ENCODE peak calls at places on chromosomes 1 and 21, in four cellular contexts. H is WTC11, K is AG04449, W is tibial artery. G is an unnamed sample.

GRCh38 chr1:180198186-180198585 is 31.9 kb upstream of the LHX4 start:
- DNase-seq in H (no peak), W (no peak), K (no peak), G (no peak)

GRCh38 chr1:21301794-21302440 is 11.7 kb upstream of the ECE1 start:
- DNase-seq in K (no peak), H (no peak), W (no peak), G (no peak)

GRCh38 chr21:31593161-31593560 is 66.3 kb upstream of the SOD1 start:
- DNase-seq in W (no peak), H (no peak), K (no peak), G (no peak)

GRCh38 chr1:67575861-67576260 is 109.1 kb upstream of the GADD45A start:
- DNase-seq in W (no peak), K (peak), H (no peak), G (no peak)

GRCh38 chr1:206575165-206575893 is 36.9 kb downstream of the EIF2D start:
- DNase-seq in H (no peak), W (peak), K (peak), G (no peak)

GRCh38 chr1:37723390-37724078 is 31.2 kb downstream of the CDCA8 start:
- DNase-seq in H (no peak), K (no peak), W (no peak), G (no peak)

GRCh38 chr1:214568328-214568727 is 16.9 kb upstream of the PTPN14 start:
- DNase-seq in H (no peak), W (peak), K (no peak), G (no peak)

GRCh38 chr1:26468911-26469310 is 3.3 kb upstream of the HMGN2 start:
- DNase-seq in W (no peak), H (no peak), K (no peak), G (no peak)

GRCh38 chr1:63116016-63116415 is 206.4 kb upstream of the FOXD3 start:
- DNase-seq in W (no peak), H (no peak), K (no peak), G (no peak)

GRCh38 chr1:56526571-56527174 is 52.7 kb downstream of the PLPP3 start:
- DNase-seq in K (no peak), W (no peak), H (no peak), G (no peak)

GRCh38 chr1:41355356-41355755 is 5.9 kb upstream of the FOXO6 start:
- DNase-seq in K (no peak), W (no peak), H (no peak), G (no peak)

GRCh38 chr1:151728151-151728711 is 6.9 kb downstream of the RIIAD1 start:
- DNase-seq in W (no peak), H (no peak), K (peak), G (no peak)

GRCh38 chr1:14238472-14239059 is 359.9 kb upstream of the KAZN start:
- DNase-seq in H (no peak), W (peak), K (no peak), G (no peak)

GRCh38 chr21:31630062-31630711 is 29.3 kb upstream of the SOD1 start:
- DNase-seq in K (peak), H (no peak), W (no peak), G (peak)

GRCh38 chr1:47725732-47726495 is 271.3 kb downstream of the TRABD2B start:
- DNase-seq in K (no peak), W (peak), H (peak), G (no peak)

GRCh38 chr1:39378377-39378776 is 113.1 kb upstream of the BMP8A start:
- DNase-seq in H (peak), K (no peak), W (no peak), G (no peak)
- TF ChIP-seq CTCF in H (no peak), K (no peak), W (no peak), G (peak)

DNA sequence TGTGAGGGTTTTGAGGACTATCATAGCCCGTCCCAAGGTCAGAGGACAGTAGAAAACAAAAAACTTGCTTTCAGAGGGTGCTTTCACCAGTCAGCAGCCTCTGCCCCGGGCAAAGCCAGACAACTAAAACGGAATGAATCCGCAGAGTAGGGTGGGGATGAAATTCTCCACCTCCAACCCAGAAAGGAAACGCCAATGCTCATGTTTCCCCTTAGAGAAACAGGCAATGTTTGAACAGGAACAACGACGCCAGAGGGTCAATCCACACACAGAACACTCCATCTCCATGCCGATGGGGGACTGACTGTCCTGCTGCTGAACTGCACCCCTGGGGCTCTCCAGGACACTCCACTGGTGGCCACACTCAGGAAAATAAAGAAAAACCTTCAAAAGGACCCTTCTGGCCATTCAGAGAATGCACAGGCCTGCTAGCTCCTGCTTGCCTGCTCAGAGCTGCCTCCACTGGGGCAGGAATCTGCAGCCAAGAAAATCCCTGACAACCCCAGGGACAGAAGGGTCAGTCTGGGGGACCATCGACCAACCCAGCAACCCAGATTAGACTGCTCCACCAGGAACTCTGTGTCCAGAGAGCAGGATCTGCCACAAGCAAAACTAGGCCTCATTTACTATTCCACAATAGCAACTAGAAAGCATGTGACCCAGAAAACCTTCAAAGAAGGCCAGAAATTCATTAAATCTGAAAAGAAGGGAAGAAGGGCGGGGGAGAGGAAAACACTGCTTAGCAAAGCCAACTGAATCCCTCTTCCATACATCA is 116.0 kb downstream of the TOMM20 start:
- DNase-seq in K (no peak), W (no peak), H (no peak), G (no peak)
- TF ChIP-seq CTCF in K (no peak), W (no peak), H (no peak), G (no peak)

GRCh38 chr1:3685906-3686305 is 33.6 kb downstream of the TP73 start:
- DNase-seq in H (no peak), K (no peak), W (no peak), G (no peak)
- TF ChIP-seq CTCF in H (no peak), K (no peak), W (no peak), G (no peak)

GRCh38 chr1:231238298-231238697 is 2.7 kb upstream of the GNPAT start:
- DNase-seq in H (no peak), W (no peak), K (no peak), G (no peak)

GRCh38 chr1:231240531-231240882 is 505 bp upstream of the GNPAT start:
- DNase-seq in K (no peak), H (no peak), W (no peak), G (no peak)

GRCh38 chr1:231241751-231242150 is 739 bp downstream of the GNPAT start:
- DNase-seq in W (no peak), K (no peak), H (no peak), G (no peak)

GRCh38 chr1:231242516-231243198 is 1.6 kb downstream of the GNPAT start:
- DNase-seq in H (no peak), K (no peak), W (no peak), G (no peak)

GRCh38 chr1:231240883-231241735 is at the start of gene GNPAT:
- DNase-seq in W (peak), K (no peak), H (peak), G (peak)
- TF ChIP-seq CTCF in W (no peak), K (no peak), H (no peak), G (no peak)